ENCODE peak calls at places on chromosomes 5 and 9, in nine cellular contexts. I, J, C, U, O, V, B, A and T are unnamed samples.

GRCh38 chr5:132639706-132640130 is 18.3 kb upstream of the IL13 start:
- DNase-seq in U (no peak), A (no peak), J (no peak), V (no peak), B (no peak), I (no peak), C (no peak), O (peak; percentile 43), T (no peak)

GRCh38 chr5:161921781-161922180 is 73.9 kb downstream of the GABRA1 start:
- DNase-seq in A (no peak), I (no peak), J (no peak), C (no peak), O (no peak), U (no peak), B (no peak), V (no peak), T (no peak)

GRCh38 chr5:105554613-105555169 is 1992.1 kb upstream of the NUDT12 start:
- DNase-seq in B (no peak), J (no peak), O (no peak), V (no peak), I (no peak), U (no peak), A (no peak), C (no peak), T (no peak)

GRCh38 chr5:140143521-140144258 is 18.0 kb downstream of the IGIP start:
- DNase-seq in I (no peak), O (no peak), U (no peak), A (no peak), V (no peak), C (no peak), B (no peak), J (no peak), T (no peak)

GRCh38 chr5:54905246-54905770 is 80.1 kb downstream of the ESM1 start:
- DNase-seq in O (no peak), C (no peak), B (no peak), I (no peak), J (no peak), A (no peak), U (no peak), V (no peak), T (no peak)

GRCh38 chr5:69078921-69079537 is 14.8 kb upstream of the SLC30A5 start:
- DNase-seq in C (no peak), I (no peak), V (no peak), J (peak; percentile 3), A (no peak), O (no peak), U (peak; percentile 27), B (no peak), T (no peak)

GRCh38 chr5:76363385-76364261 is 39.5 kb upstream of the IQGAP2 start:
- DNase-seq in O (no peak), U (peak; percentile 76), A (no peak), C (no peak), I (no peak), B (peak; percentile 62), J (no peak), V (no peak), T (no peak)

GRCh38 chr5:133403741-133404364 is 208.5 kb downstream of the FSTL4 start:
- DNase-seq in V (no peak), B (no peak), C (no peak), A (no peak), J (no peak), I (no peak), O (no peak), U (no peak), T (no peak)

GRCh38 chr9:107288701-107289100 is 5.6 kb downstream of the RAD23B start:
- DNase-seq in J (no peak), U (no peak), B (no peak), A (no peak), I (no peak), V (no peak), C (no peak), O (no peak), T (no peak)

GRCh38 chr9:11064853-11065252 is 452.1 kb upstream of the PTPRD start:
- DNase-seq in V (no peak), C (no peak), I (no peak), J (no peak), O (no peak), B (no peak), U (no peak), A (no peak), T (no peak)

GRCh38 chr5:132655821-132656773 is 1.9 kb upstream of the IL13 start:
- DNase-seq in U (no peak), C (no peak), A (no peak), I (no peak), J (peak; percentile 14), B (no peak), V (peak; percentile 28), O (peak; percentile 63), T (no peak)

GRCh38 chr9:15889555-15889954 is 336.7 kb downstream of the CCDC171 start:
- DNase-seq in C (no peak), J (peak; percentile 80), U (no peak), V (no peak), A (no peak), B (no peak), O (no peak), I (no peak), T (no peak)

GRCh38 chr5:97764700-97765099 is 581.7 kb upstream of the RIOK2 start:
- DNase-seq in I (no peak), V (no peak), C (no peak), U (no peak), O (no peak), J (peak; percentile 93), B (no peak), A (no peak), T (no peak)

GRCh38 chr5:170755679-170756456 is 27.7 kb upstream of the GABRP start:
- DNase-seq in J (no peak), I (no peak), U (peak; percentile 56), A (no peak), C (no peak), V (no peak), O (no peak), B (peak; percentile 37), T (no peak)